ENCODE peak calls at places on chromosomes 1 and 21, in four cellular contexts. One of them, this sample, is unnamed.
A peak's percentile ranks its signal among the peaks of the same experiment; 100 is the strongest.

GRCh38 chr1:240342251-240342625 is 250.6 kb downstream of the FMN2 start:
- DNase-seq in IMR-90: peak; percentile 23
- DNase-seq in cardiac muscle cell: no peak
- DNase-seq in Peyer's patch: no peak
- DNase-seq in this sample: no peak

GRCh38 chr1:199759268-199759724 is 268.2 kb upstream of the NR5A2 start:
- DNase-seq in IMR-90: peak; percentile 48
- DNase-seq in Peyer's patch: no peak
- DNase-seq in cardiac muscle cell: peak; percentile 27
- DNase-seq in this sample: no peak

GRCh38 chr1:41486892-41487728 is 2.6 kb upstream of the EDN2 start:
- DNase-seq in cardiac muscle cell: peak; percentile 47
- DNase-seq in Peyer's patch: no peak
- DNase-seq in IMR-90: peak; percentile 59
- DNase-seq in this sample: no peak

GRCh38 chr1:55639051-55639450 is 423.9 kb upstream of the USP24 start:
- DNase-seq in IMR-90: no peak
- DNase-seq in Peyer's patch: no peak
- DNase-seq in cardiac muscle cell: no peak
- DNase-seq in this sample: no peak

GRCh38 chr21:46098303-46099141 is 610 bp downstream of the COL6A2 start:
- DNase-seq in Peyer's patch: peak; percentile 14
- DNase-seq in IMR-90: no peak
- DNase-seq in cardiac muscle cell: peak; percentile 36
- DNase-seq in this sample: peak; percentile 50

GRCh38 chr1:100879422-100879821 is 15.2 kb downstream of the EXTL2 start:
- DNase-seq in IMR-90: no peak
- DNase-seq in cardiac muscle cell: peak; percentile 36
- DNase-seq in Peyer's patch: no peak
- DNase-seq in this sample: no peak

GRCh38 chr1:182789138-182790076 is at the start of gene NPL:
- DNase-seq in Peyer's patch: peak; percentile 80
- DNase-seq in cardiac muscle cell: peak; percentile 89
- DNase-seq in IMR-90: peak; percentile 50
- DNase-seq in this sample: peak; percentile 80

GRCh38 chr1:206912445-206913095 is 9.2 kb downstream of the FCMR start:
- DNase-seq in cardiac muscle cell: peak; percentile 86
- DNase-seq in IMR-90: peak; percentile 75
- DNase-seq in Peyer's patch: peak; percentile 73
- DNase-seq in this sample: peak; percentile 72

GRCh38 chr1:117077267-117077666 is 17.1 kb downstream of the TTF2 start:
- DNase-seq in IMR-90: peak; percentile 96
- DNase-seq in Peyer's patch: no peak
- DNase-seq in cardiac muscle cell: peak; percentile 75
- DNase-seq in this sample: no peak

GRCh38 chr1:19010995-19011696 is 54.7 kb upstream of the IFFO2 start:
- DNase-seq in Peyer's patch: peak; percentile 37
- DNase-seq in cardiac muscle cell: peak; percentile 97
- DNase-seq in IMR-90: peak; percentile 97
- DNase-seq in this sample: no peak

GRCh38 chr1:183568176-183569041 is 21.9 kb downstream of the NCF2 start:
- DNase-seq in Peyer's patch: no peak
- DNase-seq in IMR-90: no peak
- DNase-seq in cardiac muscle cell: peak; percentile 20
- DNase-seq in this sample: no peak

GRCh38 chr1:9835758-9836631 is 12.2 kb upstream of the CLSTN1 start:
- DNase-seq in cardiac muscle cell: peak; percentile 58
- DNase-seq in Peyer's patch: no peak
- DNase-seq in IMR-90: peak; percentile 13
- DNase-seq in this sample: no peak

GRCh38 chr1:29688477-29689365 is 452.4 kb downstream of the PTPRU start:
- DNase-seq in Peyer's patch: no peak
- DNase-seq in IMR-90: peak; percentile 88
- DNase-seq in cardiac muscle cell: peak; percentile 72
- DNase-seq in this sample: no peak

GRCh38 chr1:41795205-41795762 is 123.4 kb downstream of the HIVEP3 start:
- DNase-seq in Peyer's patch: no peak
- DNase-seq in IMR-90: peak; percentile 73
- DNase-seq in cardiac muscle cell: peak; percentile 63
- DNase-seq in this sample: no peak

GRCh38 chr1:64171797-64172281 is 31.6 kb upstream of the UBE2U start:
- DNase-seq in cardiac muscle cell: peak; percentile 67
- DNase-seq in IMR-90: peak; percentile 85
- DNase-seq in Peyer's patch: no peak
- DNase-seq in this sample: no peak

GRCh38 chr1:219342836-219343235 is 169.2 kb downstream of the LYPLAL1 start:
- DNase-seq in IMR-90: no peak
- DNase-seq in cardiac muscle cell: no peak
- DNase-seq in Peyer's patch: no peak
- DNase-seq in this sample: no peak

GRCh38 chr21:25879203-25879602 is 144.4 kb downstream of the GABPA start:
- DNase-seq in cardiac muscle cell: no peak
- DNase-seq in IMR-90: no peak
- DNase-seq in Peyer's patch: no peak
- DNase-seq in this sample: no peak
- H3K36me3 ChIP-seq in cardiac muscle cell: peaks cover 4% of the 10 kb centered on the region
- H3K36me3 ChIP-seq in IMR-90: peaks cover 6% of the 10 kb centered on the region
- H3K36me3 ChIP-seq in Peyer's patch: peaks cover 8% of the 10 kb centered on the region
- H3K36me3 ChIP-seq in this sample: peaks cover 21% of the 10 kb centered on the region

GRCh38 chr1:11838349-11839272 is 9.0 kb downstream of the NPPA start:
- DNase-seq in Peyer's patch: peak; percentile 65
- DNase-seq in IMR-90: peak; percentile 41
- DNase-seq in cardiac muscle cell: peak; percentile 74
- DNase-seq in this sample: peak; percentile 79

GRCh38 chr1:11841245-11842153 is 6.1 kb downstream of the NPPA start:
- DNase-seq in IMR-90: peak; percentile 12
- DNase-seq in Peyer's patch: no peak
- DNase-seq in cardiac muscle cell: no peak
- DNase-seq in this sample: no peak

GRCh38 chr1:11837767-11838348 is 9.7 kb downstream of the NPPA start:
- DNase-seq in IMR-90: no peak
- DNase-seq in cardiac muscle cell: no peak
- DNase-seq in Peyer's patch: no peak
- DNase-seq in this sample: no peak

GRCh38 chr1:11842154-11843041 is 5.2 kb downstream of the NPPA start:
- DNase-seq in Peyer's patch: peak; percentile 44
- DNase-seq in cardiac muscle cell: peak; percentile 91
- DNase-seq in IMR-90: peak; percentile 34
- DNase-seq in this sample: no peak

DNA sequence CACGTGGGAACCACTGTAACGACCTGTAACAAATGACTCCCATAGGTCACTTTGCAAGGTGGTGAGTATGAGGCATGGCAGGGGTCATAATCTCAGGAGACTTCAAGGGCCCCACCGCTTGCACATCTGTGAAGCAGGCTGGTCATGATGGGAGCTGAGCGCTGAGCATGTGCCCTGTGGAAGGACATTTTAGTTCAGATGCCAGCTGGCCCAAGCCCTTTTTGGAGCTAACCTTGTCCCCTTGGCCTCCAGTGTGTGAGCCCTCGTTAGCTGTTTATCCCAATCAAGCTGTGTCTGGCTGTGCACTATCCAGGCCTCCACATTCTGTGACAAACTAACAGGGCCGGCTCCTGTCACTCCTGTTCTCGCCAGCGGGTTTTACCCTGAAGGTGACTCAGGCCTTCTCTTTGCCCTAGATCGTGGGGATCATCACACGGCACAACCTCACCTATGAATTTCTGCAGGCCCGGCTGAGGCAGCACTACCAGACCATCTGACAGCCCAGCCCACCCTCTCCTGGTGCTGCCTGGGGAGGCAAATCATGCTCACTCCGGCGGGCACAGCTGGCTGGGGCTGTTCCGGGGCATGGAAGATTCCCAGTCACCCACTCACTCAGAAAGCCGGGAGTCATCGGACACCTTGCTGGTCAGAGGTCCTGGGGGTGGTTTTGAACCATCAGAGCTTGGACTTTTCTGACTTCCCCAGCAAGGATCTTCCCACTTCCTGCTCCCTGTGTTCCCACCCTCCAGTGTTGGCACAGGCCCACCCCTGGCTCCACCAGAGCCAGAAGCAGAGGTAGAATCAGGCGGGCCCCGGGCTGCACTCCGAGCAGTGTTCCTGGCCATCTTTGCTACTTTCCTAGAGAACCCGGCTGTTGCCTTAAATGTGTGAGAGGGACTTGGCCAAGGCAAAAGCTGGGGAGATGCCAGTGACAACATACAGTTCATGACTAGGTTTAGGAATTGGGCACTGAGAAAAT is 7.6 kb downstream of the NPPA start:
- DNase-seq in IMR-90: no peak
- DNase-seq in cardiac muscle cell: no peak
- DNase-seq in Peyer's patch: no peak
- DNase-seq in this sample: no peak
- H3K36me3 ChIP-seq in IMR-90: peaks cover 72% of the 10 kb centered on the region
- H3K36me3 ChIP-seq in cardiac muscle cell: peaks cover 59% of the 10 kb centered on the region
- H3K36me3 ChIP-seq in Peyer's patch: peaks cover 94% of the 10 kb centered on the region
- H3K36me3 ChIP-seq in this sample: peaks cover 49% of the 10 kb centered on the region

GRCh38 chr1:27054381-27054780 is 41.7 kb upstream of the TENT5B start:
- DNase-seq in IMR-90: no peak
- DNase-seq in cardiac muscle cell: no peak
- DNase-seq in Peyer's patch: no peak
- DNase-seq in this sample: no peak
- H3K36me3 ChIP-seq in IMR-90: no peaks in the 10 kb centered on the region
- H3K36me3 ChIP-seq in cardiac muscle cell: no peaks in the 10 kb centered on the region
- H3K36me3 ChIP-seq in Peyer's patch: no peaks in the 10 kb centered on the region
- H3K36me3 ChIP-seq in this sample: no peaks in the 10 kb centered on the region

DNA sequence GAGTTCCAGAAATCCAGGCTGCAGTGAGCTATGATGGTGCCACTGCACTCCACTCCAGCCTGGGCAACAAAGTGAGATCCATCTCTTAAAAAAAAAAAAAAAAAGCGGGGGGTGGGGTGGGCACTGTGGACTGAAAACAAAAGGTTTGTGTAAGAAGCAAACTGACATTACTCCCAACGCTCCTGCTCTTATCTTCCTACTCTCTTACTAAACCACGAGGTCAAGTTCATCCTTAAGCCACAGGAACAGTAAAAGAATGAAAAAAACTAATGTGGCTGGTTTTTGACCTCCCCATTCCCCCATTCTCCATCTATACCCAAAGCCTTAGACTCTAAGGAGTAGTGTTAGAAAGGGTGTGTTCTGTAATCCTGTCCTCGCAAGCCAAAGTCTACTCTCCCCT is 30.8 kb downstream of the TFAP2E start:
- DNase-seq in IMR-90: no peak
- DNase-seq in cardiac muscle cell: peak; percentile 65
- DNase-seq in Peyer's patch: no peak
- DNase-seq in this sample: no peak
- H3K36me3 ChIP-seq in IMR-90: peaks cover 35% of the 10 kb centered on the region
- H3K36me3 ChIP-seq in cardiac muscle cell: peaks cover 13% of the 10 kb centered on the region
- H3K36me3 ChIP-seq in Peyer's patch: peaks cover 64% of the 10 kb centered on the region
- H3K36me3 ChIP-seq in this sample: peaks cover 83% of the 10 kb centered on the region

DNA sequence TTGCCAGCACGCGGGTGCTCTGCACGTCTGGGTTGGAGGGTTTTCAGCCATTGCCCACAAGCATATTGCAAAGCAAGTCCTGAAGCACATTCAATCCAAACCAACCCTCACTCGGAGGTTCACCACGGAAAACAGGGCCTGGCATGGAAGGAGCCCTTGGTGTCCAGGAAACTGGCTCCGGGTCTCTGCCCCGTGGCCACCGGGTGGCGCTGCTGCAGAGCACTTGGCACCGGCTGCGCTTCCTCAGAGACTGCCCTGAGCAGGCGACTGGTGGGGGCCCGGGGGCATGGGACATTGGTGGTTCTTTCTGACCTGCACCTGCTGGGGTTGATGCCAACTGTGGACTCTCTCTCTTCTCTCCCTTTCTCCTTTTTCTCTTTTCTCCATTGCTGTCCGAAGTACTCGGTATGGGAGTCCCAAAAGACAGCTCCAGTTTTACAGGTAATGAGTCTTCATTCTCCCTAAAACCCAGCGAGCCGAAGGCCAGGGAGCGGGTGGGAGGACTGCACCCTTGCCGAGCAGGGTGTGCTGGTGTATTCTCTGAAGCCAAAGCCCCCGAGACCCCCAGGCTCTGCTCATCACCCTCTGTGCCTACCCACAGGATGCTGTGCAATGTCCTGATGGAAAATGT is 4.1 kb upstream of the KCNAB2 start:
- DNase-seq in cardiac muscle cell: peak; percentile 20
- DNase-seq in Peyer's patch: no peak
- DNase-seq in IMR-90: no peak
- DNase-seq in this sample: no peak
- H3K36me3 ChIP-seq in cardiac muscle cell: no peaks in the 10 kb centered on the region
- H3K36me3 ChIP-seq in Peyer's patch: no peaks in the 10 kb centered on the region
- H3K36me3 ChIP-seq in IMR-90: no peaks in the 10 kb centered on the region
- H3K36me3 ChIP-seq in this sample: no peaks in the 10 kb centered on the region

This sample was measured in HAP-1.